ENCODE peak calls at places on chromosomes 11 and 22, in five cellular contexts. One of them, this sample, is unnamed. For H3K36me3, the result is how much of the 10 kb centered on the place peaks cover.

GRCh38 chr11:94922675-94923347 is 50.5 kb downstream of the CWC15 start:
- DNase-seq in tibial artery: no peak
- DNase-seq in transverse colon: no peak
- DNase-seq in SJCRH30: no peak
- DNase-seq in body of pancreas: no peak
- DNase-seq in this sample: no peak

GRCh38 chr11:43268786-43269185 is 43.0 kb upstream of the API5 start:
- DNase-seq in tibial artery: no peak
- DNase-seq in transverse colon: no peak
- DNase-seq in SJCRH30: no peak
- DNase-seq in body of pancreas: no peak
- DNase-seq in this sample: no peak

GRCh38 chr11:30585067-30585891 is 874 bp downstream of the MPPED2 start:
- DNase-seq in tibial artery: peak
- DNase-seq in transverse colon: no peak
- DNase-seq in SJCRH30: peak
- DNase-seq in body of pancreas: peak
- DNase-seq in this sample: no peak

GRCh38 chr11:46275964-46276641 is 1.4 kb upstream of the CREB3L1 start:
- DNase-seq in tibial artery: no peak
- DNase-seq in transverse colon: peak
- DNase-seq in SJCRH30: no peak
- DNase-seq in body of pancreas: peak
- DNase-seq in this sample: no peak

GRCh38 chr11:61922539-61922938 is 5.2 kb upstream of the RAB3IL1 start:
- DNase-seq in tibial artery: peak
- DNase-seq in transverse colon: peak
- DNase-seq in SJCRH30: no peak
- DNase-seq in body of pancreas: peak
- DNase-seq in this sample: peak

GRCh38 chr11:11592146-11592684 is 29.6 kb downstream of the GALNT18 start:
- DNase-seq in tibial artery: no peak
- DNase-seq in transverse colon: no peak
- DNase-seq in SJCRH30: no peak
- DNase-seq in body of pancreas: no peak
- DNase-seq in this sample: no peak

GRCh38 chr11:34343153-34343552 is 14.7 kb downstream of the ABTB2 start:
- DNase-seq in tibial artery: no peak
- DNase-seq in transverse colon: no peak
- DNase-seq in SJCRH30: peak
- DNase-seq in body of pancreas: no peak
- DNase-seq in this sample: peak

GRCh38 chr11:88680806-88681205 is 343.3 kb upstream of the CTSC start:
- DNase-seq in tibial artery: no peak
- DNase-seq in transverse colon: no peak
- DNase-seq in SJCRH30: no peak
- DNase-seq in body of pancreas: no peak
- DNase-seq in this sample: no peak

GRCh38 chr11:86632499-86633269 is 39.7 kb downstream of the ME3 start:
- DNase-seq in tibial artery: peak
- DNase-seq in transverse colon: no peak
- DNase-seq in SJCRH30: peak
- DNase-seq in body of pancreas: no peak
- DNase-seq in this sample: peak

GRCh38 chr22:20591660-20592310 is 84.4 kb downstream of the MED15 start:
- DNase-seq in tibial artery: no peak
- DNase-seq in transverse colon: no peak
- DNase-seq in SJCRH30: peak
- DNase-seq in body of pancreas: peak
- DNase-seq in this sample: no peak

GRCh38 chr11:125062931-125063428 is at the start of gene SLC37A2:
- DNase-seq in tibial artery: peak
- DNase-seq in transverse colon: peak
- DNase-seq in SJCRH30: no peak
- DNase-seq in body of pancreas: peak
- DNase-seq in this sample: peak

GRCh38 chr11:41954034-41954433 is 494.6 kb upstream of the LRRC4C start:
- DNase-seq in tibial artery: no peak
- DNase-seq in transverse colon: no peak
- DNase-seq in SJCRH30: no peak
- DNase-seq in body of pancreas: no peak
- DNase-seq in this sample: peak

GRCh38 chr11:78660451-78660850 is 85.8 kb upstream of the NARS2 start:
- DNase-seq in tibial artery: no peak
- DNase-seq in transverse colon: no peak
- DNase-seq in SJCRH30: no peak
- DNase-seq in body of pancreas: no peak
- DNase-seq in this sample: peak

GRCh38 chr11:26905368-26905767 is 88.5 kb upstream of the FIBIN start:
- DNase-seq in tibial artery: no peak
- DNase-seq in transverse colon: no peak
- DNase-seq in SJCRH30: peak
- DNase-seq in body of pancreas: no peak
- DNase-seq in this sample: no peak

GRCh38 chr11:33168605-33169240 is 7.4 kb upstream of the CSTF3 start:
- DNase-seq in tibial artery: no peak
- DNase-seq in transverse colon: no peak
- DNase-seq in SJCRH30: no peak
- DNase-seq in body of pancreas: no peak
- DNase-seq in this sample: no peak

GRCh38 chr11:766941-767210 is 10.4 kb downstream of the GATD1 start:
- DNase-seq in tibial artery: no peak
- DNase-seq in transverse colon: no peak
- DNase-seq in SJCRH30: no peak
- DNase-seq in body of pancreas: no peak
- DNase-seq in this sample: no peak

GRCh38 chr11:765025-765801 is 12.1 kb downstream of the GATD1 start:
- DNase-seq in tibial artery: no peak
- DNase-seq in transverse colon: peak
- DNase-seq in SJCRH30: peak
- DNase-seq in body of pancreas: peak
- DNase-seq in this sample: peak

GRCh38 chr11:764322-765024 is 12.8 kb downstream of the GATD1 start:
- DNase-seq in tibial artery: no peak
- DNase-seq in transverse colon: no peak
- DNase-seq in SJCRH30: no peak
- DNase-seq in body of pancreas: no peak
- DNase-seq in this sample: no peak

GRCh38 chr11:766106-766940 is 11.0 kb downstream of the GATD1 start:
- DNase-seq in tibial artery: no peak
- DNase-seq in transverse colon: no peak
- DNase-seq in SJCRH30: no peak
- DNase-seq in body of pancreas: no peak
- DNase-seq in this sample: no peak

GRCh38 chr11:765802-766091 is 11.5 kb downstream of the GATD1 start:
- DNase-seq in tibial artery: no peak
- DNase-seq in transverse colon: no peak
- DNase-seq in SJCRH30: no peak
- DNase-seq in body of pancreas: no peak
- DNase-seq in this sample: no peak
- H3K36me3 ChIP-seq in tibial artery: half or more
- H3K36me3 ChIP-seq in transverse colon: under half
- H3K36me3 ChIP-seq in SJCRH30: under half
- H3K36me3 ChIP-seq in body of pancreas: under half
- H3K36me3 ChIP-seq in this sample: half or more

DNA sequence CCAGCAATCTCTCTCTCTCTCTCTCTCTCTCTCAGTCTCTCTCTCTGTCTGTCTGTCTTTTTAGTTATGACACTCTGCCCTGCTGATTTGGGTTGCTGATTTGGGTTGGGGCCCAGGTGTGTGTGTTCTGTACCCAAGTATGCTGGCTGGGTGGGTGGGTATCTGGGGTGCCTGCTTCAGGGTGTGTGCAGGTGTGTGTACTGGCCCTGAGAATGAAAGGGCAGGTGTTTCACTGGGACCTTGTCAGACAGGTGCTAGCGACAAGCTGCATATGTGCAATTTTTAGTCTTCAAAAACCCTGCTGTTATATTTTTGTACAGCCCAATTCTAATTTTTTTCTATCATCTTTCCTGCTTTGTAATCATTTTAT is 940 bp downstream of the CSF2RB start:
- DNase-seq in tibial artery: no peak
- DNase-seq in transverse colon: peak
- DNase-seq in SJCRH30: no peak
- DNase-seq in body of pancreas: no peak
- DNase-seq in this sample: no peak
- H3K4me3 ChIP-seq in tibial artery: no peak
- H3K4me3 ChIP-seq in transverse colon: no peak
- H3K4me3 ChIP-seq in SJCRH30: no peak
- H3K4me3 ChIP-seq in body of pancreas: no peak
- H3K4me3 ChIP-seq in this sample: no peak

GRCh38 chr22:36333632-36334031 is 54.1 kb downstream of the MYH9 start:
- DNase-seq in tibial artery: no peak
- DNase-seq in transverse colon: no peak
- DNase-seq in SJCRH30: no peak
- DNase-seq in body of pancreas: peak
- DNase-seq in this sample: no peak
- H3K36me3 ChIP-seq in tibial artery: under half
- H3K36me3 ChIP-seq in transverse colon: under half
- H3K36me3 ChIP-seq in SJCRH30: half or more
- H3K36me3 ChIP-seq in body of pancreas: under half
- H3K36me3 ChIP-seq in this sample: half or more

GRCh38 chr22:46203590-46203980 is 46.5 kb downstream of the CDPF1 start:
- DNase-seq in tibial artery: no peak
- DNase-seq in transverse colon: peak
- DNase-seq in SJCRH30: no peak
- DNase-seq in body of pancreas: no peak
- DNase-seq in this sample: no peak

GRCh38 chr22:46198274-46198673 is 47.9 kb downstream of the PPARA start:
- DNase-seq in tibial artery: no peak
- DNase-seq in transverse colon: no peak
- DNase-seq in SJCRH30: no peak
- DNase-seq in body of pancreas: no peak
- DNase-seq in this sample: no peak

GRCh38 chr22:46202897-46203589 is 47.0 kb downstream of the CDPF1 start:
- DNase-seq in tibial artery: no peak
- DNase-seq in transverse colon: peak
- DNase-seq in SJCRH30: no peak
- DNase-seq in body of pancreas: no peak
- DNase-seq in this sample: no peak

GRCh38 chr22:46196268-46196667 is 45.9 kb downstream of the PPARA start:
- DNase-seq in tibial artery: no peak
- DNase-seq in transverse colon: peak
- DNase-seq in SJCRH30: no peak
- DNase-seq in body of pancreas: no peak
- DNase-seq in this sample: no peak

GRCh38 chr22:46201059-46201757 is 48.9 kb downstream of the CDPF1 start:
- DNase-seq in tibial artery: no peak
- DNase-seq in transverse colon: peak
- DNase-seq in SJCRH30: peak
- DNase-seq in body of pancreas: peak
- DNase-seq in this sample: no peak
- H3K4me3 ChIP-seq in tibial artery: no peak
- H3K4me3 ChIP-seq in transverse colon: no peak
- H3K4me3 ChIP-seq in SJCRH30: no peak
- H3K4me3 ChIP-seq in body of pancreas: no peak
- H3K4me3 ChIP-seq in this sample: no peak